ENCODE peak calls at places on chromosomes 13 and 19, in seven cellular contexts. One of them, this sample, is unnamed.

GRCh38 chr13:110262082-110262436 is 44.9 kb downstream of the COL4A1 start:
- DNase-seq in HCEC 1CT: no peak
- DNase-seq in progenitor cell of endocrine pancreas: no peak
- DNase-seq in stimulated activated CD4-positive, alpha-beta T cell treated with anti-CD3 and anti-CD28 coated beads, Interleukin-15, amount 100 ng/mL, for 1 hour: no peak
- DNase-seq in H54: no peak
- DNase-seq in EH: no peak
- DNase-seq in RPMI7951: no peak
- DNase-seq in this sample: peak

GRCh38 chr19:55424518-55424917 is 16.9 kb upstream of the UBE2S start:
- DNase-seq in HCEC 1CT: no peak
- DNase-seq in progenitor cell of endocrine pancreas: no peak
- DNase-seq in stimulated activated CD4-positive, alpha-beta T cell treated with anti-CD3 and anti-CD28 coated beads, Interleukin-15, amount 100 ng/mL, for 1 hour: no peak
- DNase-seq in H54: no peak
- DNase-seq in EH: no peak
- DNase-seq in RPMI7951: no peak
- DNase-seq in this sample: no peak

GRCh38 chr13:24328145-24328544 is 18.8 kb downstream of the C1QTNF9 start:
- DNase-seq in HCEC 1CT: no peak
- DNase-seq in progenitor cell of endocrine pancreas: no peak
- DNase-seq in stimulated activated CD4-positive, alpha-beta T cell treated with anti-CD3 and anti-CD28 coated beads, Interleukin-15, amount 100 ng/mL, for 1 hour: no peak
- DNase-seq in H54: no peak
- DNase-seq in EH: no peak
- DNase-seq in RPMI7951: no peak
- DNase-seq in this sample: no peak

GRCh38 chr19:47106819-47107200 is 6.8 kb downstream of the ZC3H4 start:
- DNase-seq in HCEC 1CT: no peak
- DNase-seq in progenitor cell of endocrine pancreas: no peak
- DNase-seq in stimulated activated CD4-positive, alpha-beta T cell treated with anti-CD3 and anti-CD28 coated beads, Interleukin-15, amount 100 ng/mL, for 1 hour: no peak
- DNase-seq in H54: no peak
- DNase-seq in EH: peak
- DNase-seq in RPMI7951: no peak
- DNase-seq in this sample: no peak

GRCh38 chr13:99196466-99197256 is 4.0 kb upstream of the UBAC2 start:
- DNase-seq in HCEC 1CT: no peak
- DNase-seq in progenitor cell of endocrine pancreas: no peak
- DNase-seq in stimulated activated CD4-positive, alpha-beta T cell treated with anti-CD3 and anti-CD28 coated beads, Interleukin-15, amount 100 ng/mL, for 1 hour: no peak
- DNase-seq in H54: no peak
- DNase-seq in EH: peak
- DNase-seq in RPMI7951: no peak
- DNase-seq in this sample: no peak

GRCh38 chr19:55255618-55256423 is 3.0 kb downstream of the PPP6R1 start:
- DNase-seq in HCEC 1CT: peak
- DNase-seq in progenitor cell of endocrine pancreas: no peak
- DNase-seq in stimulated activated CD4-positive, alpha-beta T cell treated with anti-CD3 and anti-CD28 coated beads, Interleukin-15, amount 100 ng/mL, for 1 hour: peak
- DNase-seq in H54: peak
- DNase-seq in EH: peak
- DNase-seq in RPMI7951: peak
- DNase-seq in this sample: no peak

GRCh38 chr13:43042410-43042921 is 19.1 kb downstream of the DNAJC15 start:
- DNase-seq in HCEC 1CT: no peak
- DNase-seq in progenitor cell of endocrine pancreas: no peak
- DNase-seq in stimulated activated CD4-positive, alpha-beta T cell treated with anti-CD3 and anti-CD28 coated beads, Interleukin-15, amount 100 ng/mL, for 1 hour: no peak
- DNase-seq in H54: no peak
- DNase-seq in EH: no peak
- DNase-seq in RPMI7951: peak
- DNase-seq in this sample: no peak

GRCh38 chr19:13441810-13442512 is 64.3 kb downstream of the CACNA1A start:
- DNase-seq in HCEC 1CT: no peak
- DNase-seq in progenitor cell of endocrine pancreas: peak
- DNase-seq in stimulated activated CD4-positive, alpha-beta T cell treated with anti-CD3 and anti-CD28 coated beads, Interleukin-15, amount 100 ng/mL, for 1 hour: peak
- DNase-seq in H54: peak
- DNase-seq in EH: peak
- DNase-seq in RPMI7951: peak
- DNase-seq in this sample: peak

GRCh38 chr13:41231786-41232185 is 31.6 kb downstream of the MTRF1 start:
- DNase-seq in HCEC 1CT: no peak
- DNase-seq in progenitor cell of endocrine pancreas: no peak
- DNase-seq in stimulated activated CD4-positive, alpha-beta T cell treated with anti-CD3 and anti-CD28 coated beads, Interleukin-15, amount 100 ng/mL, for 1 hour: no peak
- DNase-seq in H54: no peak
- DNase-seq in EH: peak
- DNase-seq in RPMI7951: peak
- DNase-seq in this sample: peak

GRCh38 chr13:40814803-40815202 is 25.4 kb downstream of the SLC25A15 start:
- DNase-seq in HCEC 1CT: no peak
- DNase-seq in progenitor cell of endocrine pancreas: no peak
- DNase-seq in stimulated activated CD4-positive, alpha-beta T cell treated with anti-CD3 and anti-CD28 coated beads, Interleukin-15, amount 100 ng/mL, for 1 hour: no peak
- DNase-seq in H54: no peak
- DNase-seq in EH: peak
- DNase-seq in RPMI7951: no peak
- DNase-seq in this sample: no peak

GRCh38 chr19:16915734-16916133 is 26.9 kb downstream of the F2RL3 start:
- DNase-seq in HCEC 1CT: no peak
- DNase-seq in progenitor cell of endocrine pancreas: no peak
- DNase-seq in stimulated activated CD4-positive, alpha-beta T cell treated with anti-CD3 and anti-CD28 coated beads, Interleukin-15, amount 100 ng/mL, for 1 hour: no peak
- DNase-seq in H54: no peak
- DNase-seq in EH: no peak
- DNase-seq in RPMI7951: no peak
- DNase-seq in this sample: no peak

GRCh38 chr19:33055718-33056117 is 9.0 kb downstream of the RHPN2 start:
- DNase-seq in HCEC 1CT: no peak
- DNase-seq in progenitor cell of endocrine pancreas: no peak
- DNase-seq in stimulated activated CD4-positive, alpha-beta T cell treated with anti-CD3 and anti-CD28 coated beads, Interleukin-15, amount 100 ng/mL, for 1 hour: no peak
- DNase-seq in H54: no peak
- DNase-seq in EH: peak
- DNase-seq in RPMI7951: peak
- DNase-seq in this sample: peak

This sample was measured in endodermal cell.